ENCODE peak calls at places on chromosomes 13 and 19, in eight cellular contexts. R, B, H, J, U, F, G and A are unnamed samples.

GRCh38 chr13:23488442-23488841 is 54.9 kb upstream of the SACS start:
- DNase-seq in R (no peak), B (no peak), H (no peak), J (no peak), U (no peak), F (no peak), G (no peak), A (no peak)

GRCh38 chr19:771332-771785 is 20.4 kb downstream of the MISP start:
- DNase-seq in R (no peak), B (no peak), H (no peak), J (no peak), U (no peak), F (no peak), G (no peak), A (no peak)

GRCh38 chr13:96284971-96285370 is 195.1 kb downstream of the HS6ST3 start:
- DNase-seq in R (no peak), B (no peak), H (no peak), J (no peak), U (no peak), F (no peak), G (no peak), A (no peak)

GRCh38 chr19:46745521-46746280 is at the start of gene FKRP:
- DNase-seq in R (peak), B (no peak), H (no peak), J (no peak), U (no peak), F (peak), G (peak), A (peak)

GRCh38 chr13:42786696-42787095 is 5.3 kb downstream of the FAM216B start:
- DNase-seq in R (no peak), B (no peak), H (no peak), J (no peak), U (no peak), F (no peak), G (no peak), A (no peak)

GRCh38 chr13:29901714-29902631 is 51.6 kb upstream of the UBL3 start:
- DNase-seq in R (peak), B (no peak), H (peak), J (no peak), U (no peak), F (peak), G (no peak), A (peak)

GRCh38 chr19:30718728-30719127 is 346.5 kb downstream of the ZNF536 start:
- DNase-seq in R (no peak), B (peak), H (no peak), J (no peak), U (peak), F (peak), G (no peak), A (no peak)

GRCh38 chr19:55597493-55597892 is 1.8 kb downstream of the FIZ1 start:
- DNase-seq in R (no peak), B (no peak), H (no peak), J (no peak), U (peak), F (no peak), G (no peak), A (peak)

GRCh38 chr19:3275068-3275582 is 50.7 kb downstream of the CELF5 start:
- DNase-seq in R (no peak), B (no peak), H (no peak), J (no peak), U (no peak), F (peak), G (peak), A (no peak)

DNA sequence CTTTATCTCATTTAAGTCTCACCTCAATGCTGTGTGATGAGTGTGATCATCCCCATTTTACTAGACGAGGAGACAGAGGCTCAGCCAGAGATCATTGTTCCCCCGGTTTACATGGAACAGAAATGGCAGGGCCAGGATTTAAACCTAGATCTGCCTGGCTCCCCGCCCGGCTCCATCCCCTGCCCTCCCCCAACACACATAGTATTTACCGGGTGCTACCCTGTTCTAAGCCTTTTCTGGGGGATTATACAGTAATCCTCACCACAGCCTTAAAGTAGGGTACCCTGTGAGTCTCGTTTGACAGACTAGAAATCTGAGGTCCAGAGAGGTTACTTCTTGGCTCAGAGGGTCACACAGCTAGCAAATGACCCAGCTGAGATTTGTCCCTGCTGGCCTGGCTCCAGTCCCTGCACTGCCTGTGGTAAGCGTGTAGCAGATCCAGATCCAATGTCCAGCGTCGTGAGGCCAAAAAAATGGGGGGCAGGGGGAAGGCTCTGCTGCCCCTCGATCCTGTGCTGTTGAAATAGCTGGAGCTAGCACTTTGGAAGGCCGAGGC is 3.8 kb upstream of the KLC3 start:
- DNase-seq in R (no peak), B (no peak), H (no peak), J (no peak), U (no peak), F (no peak), G (no peak), A (no peak)
- H3K27ac ChIP-seq in R (no peak), B (no peak), H (no peak), J (no peak), U (no peak), F (no peak), G (no peak), A (no peak)

GRCh38 chr19:49430172-49430677 is 5.0 kb downstream of the GFY start:
- DNase-seq in R (no peak), B (no peak), H (no peak), J (no peak), U (no peak), F (no peak), G (no peak), A (no peak)
- TF ChIP-seq POLR2A in R (no peak), B (no peak), H (no peak), J (no peak), U (no peak), F (no peak), G (no peak), A (no peak)

DNA sequence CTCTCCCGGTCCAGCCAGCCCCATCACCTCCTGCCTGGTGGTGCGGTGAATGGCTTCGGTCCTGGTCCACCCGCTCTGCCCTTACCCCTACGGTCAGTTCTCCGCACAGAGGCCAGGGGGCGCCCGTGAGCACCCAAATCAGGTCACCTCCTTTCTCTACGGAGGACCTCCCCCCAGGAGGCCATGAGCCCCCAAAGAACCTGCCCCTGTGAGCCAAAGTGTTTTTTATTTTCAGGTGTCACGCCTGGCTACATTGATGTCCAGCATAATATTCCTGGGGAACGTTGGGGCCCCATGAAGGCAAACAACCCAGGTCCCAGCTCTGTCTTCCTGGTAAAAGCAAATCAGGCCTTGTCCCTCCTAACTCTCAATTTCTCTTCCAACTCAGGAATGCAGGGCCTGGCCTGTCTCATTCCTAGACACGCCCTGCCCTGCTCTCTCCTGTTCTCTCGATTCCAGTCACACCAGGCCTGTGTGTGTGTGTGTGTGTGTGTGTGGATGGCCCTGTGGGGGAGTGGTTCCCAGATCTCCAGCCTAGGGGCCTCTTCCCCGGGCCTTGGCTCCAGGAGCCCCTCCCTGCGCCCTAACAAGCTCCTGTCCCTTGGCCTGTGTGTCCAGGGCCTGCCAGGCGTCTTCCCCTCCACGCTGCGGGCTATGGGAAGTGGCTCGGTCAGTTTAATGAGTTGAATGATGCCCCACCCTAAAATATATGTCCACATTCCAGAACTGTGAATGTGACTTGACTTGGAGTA is 9.7 kb upstream of the GIPC1 start:
- DNase-seq in R (no peak), B (no peak), H (no peak), J (no peak), U (no peak), F (peak), G (peak), A (peak)
- H3K27ac ChIP-seq in R (no peak), B (no peak), H (no peak), J (peak), U (no peak), F (peak), G (peak), A (peak)

GRCh38 chr19:29615891-29616425 is 9.9 kb downstream of the POP4 start:
- DNase-seq in R (no peak), B (no peak), H (no peak), J (no peak), U (no peak), F (no peak), G (no peak), A (no peak)

GRCh38 chr19:29617336-29618266 is 11.5 kb downstream of the POP4 start:
- DNase-seq in R (no peak), B (no peak), H (no peak), J (no peak), U (no peak), F (no peak), G (no peak), A (no peak)

GRCh38 chr19:29618434-29618833 is 12.4 kb downstream of the POP4 start:
- DNase-seq in R (no peak), B (no peak), H (no peak), J (no peak), U (no peak), F (no peak), G (no peak), A (no peak)

GRCh38 chr19:29614780-29615179 is 8.7 kb downstream of the POP4 start:
- DNase-seq in R (no peak), B (no peak), H (no peak), J (no peak), U (peak), F (no peak), G (no peak), A (no peak)

GRCh38 chr19:29616541-29616940 is 10.5 kb downstream of the POP4 start:
- DNase-seq in R (no peak), B (no peak), H (no peak), J (no peak), U (no peak), F (no peak), G (no peak), A (peak)
- TF ChIP-seq POLR2A in R (no peak), B (no peak), H (no peak), J (no peak), U (no peak), F (no peak), G (no peak), A (no peak)

DNA sequence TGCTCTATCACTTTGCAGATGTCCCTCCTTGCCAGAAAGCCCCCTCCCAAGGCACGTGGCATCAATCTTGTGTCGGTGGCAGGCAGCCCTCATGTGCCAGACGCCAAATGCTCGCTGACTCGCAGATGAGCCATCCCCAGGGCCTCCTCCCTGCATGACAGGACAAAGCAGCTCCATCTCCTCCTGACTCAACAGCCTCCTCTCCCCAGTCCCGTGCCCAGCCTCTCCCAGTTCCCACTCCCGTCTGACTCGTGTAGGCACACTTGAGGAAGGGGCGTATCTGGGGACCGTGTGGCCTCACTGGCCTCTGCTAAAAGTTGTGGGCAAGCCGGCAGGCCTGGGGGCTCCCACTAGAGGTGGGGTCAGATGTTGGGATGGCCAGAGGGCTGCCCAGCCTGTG is 133.6 kb downstream of the STK24 start:
- DNase-seq in R (no peak), B (peak), H (no peak), J (no peak), U (no peak), F (no peak), G (no peak), A (no peak)
- H3K27ac ChIP-seq in R (no peak), B (no peak), H (no peak), J (no peak), U (no peak), F (no peak), G (peak), A (no peak)

GRCh38 chr13:20901668-20902437 is 693 bp downstream of the XPO4 start:
- DNase-seq in R (peak), B (peak), H (no peak), J (no peak), U (peak), F (peak), G (peak), A (peak)
- TF ChIP-seq POLR2A in R (no peak), B (no peak), H (no peak), J (no peak), U (no peak), F (no peak), G (no peak), A (no peak)

GRCh38 chr13:108274718-108275117 is 5.2 kb downstream of the TNFSF13B start:
- DNase-seq in R (no peak), B (no peak), H (no peak), J (no peak), U (no peak), F (no peak), G (no peak), A (no peak)
- H3K27ac ChIP-seq in R (no peak), B (no peak), H (no peak), J (no peak), U (no peak), F (no peak), G (no peak), A (no peak)